ENCODE peak calls at places on chromosomes 7 and 10, in seven cellular contexts. F, E, R, D, Q, C and W are unnamed samples.

GRCh38 chr7:27112960-27113949 is 10.8 kb upstream of the HOXA2 start:
- DNase-seq in F (no peak), E (peak; percentile 92), R (peak; percentile 96), D (no peak), Q (no peak), C (no peak), W (no peak)

GRCh38 chr7:232571-233455 is 40.4 kb downstream of the FAM20C start:
- DNase-seq in F (no peak), E (peak; percentile 74), R (peak; percentile 76), D (no peak), Q (peak; percentile 80), C (peak; percentile 33), W (peak; percentile 93)

GRCh38 chr10:90418869-90419652 is 438.8 kb downstream of the HTR7 start:
- DNase-seq in F (no peak), E (peak; percentile 94), R (peak; percentile 96), D (no peak), Q (peak; percentile 83), C (peak; percentile 13), W (peak; percentile 93)

GRCh38 chr7:3943779-3944520 is 642.9 kb downstream of the SDK1 start:
- DNase-seq in F (no peak), E (no peak), R (no peak), D (no peak), Q (no peak), C (no peak), W (no peak)

GRCh38 chr7:36037121-36037662 is 115.9 kb upstream of the EEPD1 start:
- DNase-seq in F (no peak), E (peak; percentile 93), R (peak; percentile 91), D (no peak), Q (peak; percentile 95), C (peak; percentile 46), W (peak; percentile 40)

GRCh38 chr7:27236053-27236410 is 6.6 kb upstream of the EVX1 start:
- DNase-seq in F (no peak), E (no peak), R (no peak), D (no peak), Q (no peak), C (no peak), W (no peak)

GRCh38 chr10:34180749-34181148 is 634.3 kb downstream of the PARD3 start:
- DNase-seq in F (no peak), E (no peak), R (no peak), D (no peak), Q (no peak), C (no peak), W (no peak)

GRCh38 chr10:25699631-25700030 is 234.4 kb upstream of the MYO3A start:
- DNase-seq in F (no peak), E (no peak), R (no peak), D (no peak), Q (no peak), C (no peak), W (no peak)

GRCh38 chr10:95785942-95786669 is 30.1 kb downstream of the ENTPD1 start:
- DNase-seq in F (no peak), E (no peak), R (no peak), D (peak; percentile 77), Q (no peak), C (no peak), W (no peak)

GRCh38 chr7:114818501-114818900 is 103.4 kb upstream of the MDFIC start:
- DNase-seq in F (no peak), E (peak; percentile 86), R (peak; percentile 71), D (no peak), Q (peak; percentile 61), C (peak; percentile 18), W (peak; percentile 84)

GRCh38 chr7:28591725-28592331 is 179.5 kb downstream of the CREB5 start:
- DNase-seq in F (no peak), E (no peak), R (no peak), D (no peak), Q (no peak), C (no peak), W (no peak)

GRCh38 chr7:57203161-57203791 is 71.0 kb upstream of the ZNF479 start:
- DNase-seq in F (no peak), E (no peak), R (no peak), D (no peak), Q (no peak), C (no peak), W (no peak)

GRCh38 chr10:131788386-131788785 is 112.4 kb upstream of the PPP2R2D start:
- DNase-seq in F (no peak), E (no peak), R (no peak), D (no peak), Q (no peak), C (no peak), W (no peak)

GRCh38 chr7:143374556-143374955 is 6.6 kb upstream of the ZYX start:
- DNase-seq in F (no peak), E (no peak), R (no peak), D (no peak), Q (no peak), C (no peak), W (no peak)

GRCh38 chr7:158015403-158016116 is 572.1 kb downstream of the PTPRN2 start:
- DNase-seq in F (no peak), E (no peak), R (no peak), D (no peak), Q (no peak), C (no peak), W (no peak)

GRCh38 chr10:133419211-133419950 is 5.0 kb downstream of the SPRN start:
- DNase-seq in F (no peak), E (no peak), R (no peak), D (no peak), Q (no peak), C (no peak), W (no peak)

GRCh38 chr10:43048301-43049051 is 28.4 kb upstream of the RET start:
- DNase-seq in F (no peak), E (no peak), R (no peak), D (no peak), Q (no peak), C (peak; percentile 1), W (peak; percentile 22)

GRCh38 chr10:120457431-120458172 is 575 bp downstream of the PLPP4 start:
- DNase-seq in F (no peak), E (no peak), R (no peak), D (no peak), Q (no peak), C (no peak), W (no peak)

GRCh38 chr7:32256811-32257210 is 186.6 kb upstream of the PDE1C start:
- DNase-seq in F (no peak), E (no peak), R (no peak), D (no peak), Q (no peak), C (no peak), W (no peak)

DNA sequence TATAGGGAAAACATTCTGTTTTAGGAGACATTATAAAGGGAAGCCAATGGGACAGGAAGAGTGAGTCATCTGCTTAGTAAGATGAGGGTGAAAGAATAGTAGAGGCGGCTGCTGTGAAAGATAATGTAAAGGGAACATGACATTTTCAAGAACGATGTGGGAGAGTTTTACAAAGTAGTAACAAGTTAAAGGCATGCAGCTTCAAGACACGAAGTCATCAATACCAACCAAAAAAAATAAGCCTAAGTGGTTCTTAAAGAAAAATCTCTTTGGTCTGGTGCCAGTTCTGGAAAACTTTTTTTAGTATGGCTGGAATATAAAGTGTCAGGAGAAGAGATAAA is 6.1 kb downstream of the GSTO1 start:
- DNase-seq in F (no peak), E (peak; percentile 59), R (peak; percentile 75), D (no peak), Q (peak; percentile 75), C (no peak), W (peak; percentile 50)
- H3K4me3 ChIP-seq in F (no peak overlapping the region), E (peak overlapping the region; percentile 1), R (peak overlapping the region; percentile 10), D (no peak overlapping the region), Q (no peak overlapping the region), C (no peak overlapping the region), W (no peak overlapping the region)

GRCh38 chr7:5477723-5478531 is 54.3 kb upstream of the TNRC18 start:
- DNase-seq in F (no peak), E (no peak), R (no peak), D (no peak), Q (no peak), C (no peak), W (peak; percentile 76)
- TF ChIP-seq CTCF in F (no peak), E (peak; percentile 3), R (no peak), D (peak; percentile 7), Q (peak; percentile 18), C (peak; percentile 19), W (peak; percentile 17)

GRCh38 chr7:105010538-105011523 is 3.2 kb upstream of the KMT2E start:
- DNase-seq in F (no peak), E (peak; percentile 35), R (peak; percentile 43), D (peak; percentile 51), Q (peak; percentile 50), C (no peak), W (no peak)
- H3K4me3 ChIP-seq in F (peak overlapping the region; percentile 99), E (peak overlapping the region; percentile 86), R (peak overlapping the region; percentile 92), D (peak overlapping the region; percentile 94), Q (peak overlapping the region; percentile 81), C (peak overlapping the region; percentile 64), W (peak overlapping the region; percentile 98)

DNA sequence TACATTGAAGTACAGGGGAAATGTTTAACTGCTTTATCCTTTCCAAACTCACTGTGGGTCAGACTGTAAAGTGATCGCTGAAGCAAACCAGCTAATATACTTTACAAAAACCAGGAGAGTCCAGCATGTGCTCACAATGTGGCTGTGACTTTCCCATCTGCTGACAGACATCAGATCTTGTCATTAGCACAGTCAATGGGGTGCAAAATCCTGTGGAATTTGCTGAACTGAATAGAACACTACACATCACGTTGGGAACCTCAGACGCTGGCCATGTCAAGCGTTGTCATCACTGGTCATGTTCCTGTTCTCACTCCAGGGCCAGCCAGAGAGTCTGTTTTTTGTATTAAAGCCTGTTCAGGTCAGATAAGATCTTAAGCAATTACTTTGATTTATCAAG is 83.4 kb downstream of the AGMO start:
- DNase-seq in F (no peak), E (no peak), R (no peak), D (no peak), Q (no peak), C (no peak), W (no peak)
- TF ChIP-seq CTCF in F (no peak), E (no peak), R (no peak), D (no peak), Q (no peak), C (no peak), W (no peak)

DNA sequence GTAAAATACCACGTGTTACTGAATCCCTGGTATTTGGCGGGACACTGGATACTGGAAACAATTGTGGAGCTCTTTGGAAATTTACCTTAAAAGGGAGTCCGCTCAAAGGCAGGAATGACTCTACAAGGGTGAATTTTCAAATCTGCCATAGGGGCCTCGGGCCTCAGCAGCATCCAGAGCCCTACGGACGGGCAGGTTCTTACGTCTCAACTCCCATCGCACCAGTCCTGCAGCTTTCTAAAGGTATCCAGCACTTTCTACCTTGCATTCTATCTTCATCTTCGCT is 248 bp downstream of the PSPH start:
- DNase-seq in F (no peak), E (no peak), R (no peak), D (no peak), Q (no peak), C (no peak), W (no peak)
- H3K4me3 ChIP-seq in F (peak overlapping the region; percentile 72), E (peak overlapping the region; percentile 94), R (peak overlapping the region; percentile 84), D (peak overlapping the region; percentile 99), Q (peak overlapping the region; percentile 91), C (peak overlapping the region; percentile 61), W (peak overlapping the region; percentile 99)

GRCh38 chr7:105336009-105336408 is 52.7 kb downstream of the SRPK2 start:
- DNase-seq in F (no peak), E (no peak), R (peak; percentile 49), D (no peak), Q (no peak), C (no peak), W (peak; percentile 20)
- TF ChIP-seq CTCF in F (peak; percentile 84), E (peak; percentile 30), R (no peak), D (peak; percentile 6), Q (peak; percentile 23), C (peak; percentile 18), W (no peak)

GRCh38 chr10:5809541-5810154 is 3.6 kb downstream of the GDI2 start:
- DNase-seq in F (no peak), E (no peak), R (no peak), D (peak; percentile 38), Q (no peak), C (no peak), W (no peak)
- H3K4me3 ChIP-seq in F (no peak overlapping the region), E (peak overlapping the region; percentile 7), R (peak overlapping the region; percentile 99), D (peak overlapping the region; percentile 99), Q (no peak overlapping the region), C (no peak overlapping the region), W (peak overlapping the region; percentile 2)